ENCODE peak calls at places on chromosomes 5 and 9, in eight cellular contexts. K, A, Z, J, R, D, L and Y are unnamed samples.

GRCh38 chr9:133955821-133956411 is 36.2 kb downstream of the VAV2 start:
- DNase-seq in K (no peak), A (no peak), Z (peak), J (peak), R (peak), D (peak), L (peak), Y (peak)

GRCh38 chr5:145937432-145938250 is 1.3 kb downstream of the SH3RF2 start:
- DNase-seq in K (peak), A (no peak), Z (peak), J (peak), R (peak), D (peak), L (no peak), Y (no peak)

GRCh38 chr5:139064613-139065012 is 133.6 kb downstream of the SIL1 start:
- DNase-seq in K (no peak), A (peak), Z (no peak), J (no peak), R (no peak), D (no peak), L (no peak), Y (no peak)

GRCh38 chr9:117927354-117927753 is 223.2 kb downstream of the TLR4 start:
- DNase-seq in K (no peak), A (no peak), Z (no peak), J (no peak), R (no peak), D (no peak), L (no peak), Y (no peak)

GRCh38 chr5:83360573-83360972 is 111.0 kb upstream of the VCAN start:
- DNase-seq in K (no peak), A (no peak), Z (no peak), J (no peak), R (no peak), D (no peak), L (no peak), Y (no peak)

GRCh38 chr5:180059326-180059725 is 12.2 kb downstream of the RNF130 start:
- DNase-seq in K (no peak), A (no peak), Z (no peak), J (no peak), R (no peak), D (peak), L (no peak), Y (no peak)

GRCh38 chr5:76402880-76403712 is at the start of gene IQGAP2:
- DNase-seq in K (peak), A (peak), Z (peak), J (peak), R (peak), D (peak), L (peak), Y (peak)

GRCh38 chr9:137310190-137311052 is 8.3 kb upstream of the NRARP start:
- DNase-seq in K (no peak), A (no peak), Z (no peak), J (no peak), R (peak), D (no peak), L (peak), Y (no peak)

GRCh38 chr5:133285583-133286021 is 233.8 kb downstream of the HSPA4 start:
- DNase-seq in K (peak), A (no peak), Z (peak), J (peak), R (peak), D (peak), L (no peak), Y (no peak)

GRCh38 chr5:179895861-179896260 is 11.8 kb downstream of the TBC1D9B start:
- DNase-seq in K (no peak), A (no peak), Z (no peak), J (no peak), R (no peak), D (no peak), L (no peak), Y (no peak)

GRCh38 chr5:13865317-13865716 is 79.2 kb downstream of the DNAH5 start:
- DNase-seq in K (no peak), A (no peak), Z (no peak), J (no peak), R (no peak), D (no peak), L (no peak), Y (no peak)

GRCh38 chr5:174327896-174328295 is 282.4 kb downstream of the NSG2 start:
- DNase-seq in K (no peak), A (no peak), Z (no peak), J (no peak), R (no peak), D (no peak), L (no peak), Y (no peak)